ENCODE peak calls at places on chromosomes 16 and 17, in nine cellular contexts. T, O, X, Q, W, E, H, R and F are unnamed samples.

GRCh38 chr17:31444026-31444425 is 52.6 kb downstream of the RAB11FIP4 start:
- DNase-seq in T (no peak), O (no peak), X (peak), Q (no peak), W (no peak), E (no peak), H (no peak), R (no peak), F (no peak)

GRCh38 chr17:57898487-57899311 is 48.9 kb upstream of the MRPS23 start:
- DNase-seq in T (no peak), O (no peak), X (no peak), Q (no peak), W (no peak), E (no peak), H (peak), R (peak), F (peak)

GRCh38 chr17:73365203-73365933 is 53.6 kb upstream of the CDC42EP4 start:
- DNase-seq in T (no peak), O (peak), X (no peak), Q (no peak), W (no peak), E (no peak), H (no peak), R (peak), F (peak)

GRCh38 chr16:526181-527014 is 1.1 kb upstream of the CAPN15 start:
- DNase-seq in T (no peak), O (no peak), X (no peak), Q (peak), W (no peak), E (no peak), H (no peak), R (peak), F (peak)

GRCh38 chr17:49618112-49618611 is 42.5 kb downstream of the NXPH3 start:
- DNase-seq in T (no peak), O (no peak), X (no peak), Q (no peak), W (no peak), E (no peak), H (no peak), R (no peak), F (no peak)

GRCh38 chr17:63997341-63998048 is 656 bp upstream of the PRR29 start:
- DNase-seq in T (no peak), O (peak), X (peak), Q (no peak), W (peak), E (no peak), H (peak), R (peak), F (no peak)

GRCh38 chr17:72463287-72464102 is 342.7 kb downstream of the SOX9 start:
- DNase-seq in T (no peak), O (no peak), X (no peak), Q (no peak), W (no peak), E (no peak), H (no peak), R (no peak), F (no peak)

GRCh38 chr16:20049831-20050230 is 23.9 kb downstream of the GPR139 start:
- DNase-seq in T (no peak), O (no peak), X (no peak), Q (no peak), W (peak), E (no peak), H (no peak), R (no peak), F (no peak)

GRCh38 chr17:72423718-72424117 is 302.9 kb downstream of the SOX9 start:
- DNase-seq in T (no peak), O (no peak), X (no peak), Q (no peak), W (no peak), E (no peak), H (no peak), R (no peak), F (no peak)

GRCh38 chr17:1787301-1787902 is 25.5 kb downstream of the SERPINF1 start:
- DNase-seq in T (peak), O (peak), X (peak), Q (peak), W (no peak), E (no peak), H (peak), R (peak), F (peak)

GRCh38 chr17:60901806-60902205 is 224.2 kb downstream of the BCAS3 start:
- DNase-seq in T (no peak), O (no peak), X (no peak), Q (no peak), W (no peak), E (no peak), H (no peak), R (no peak), F (no peak)

GRCh38 chr17:57867126-57867525 is 17.3 kb upstream of the MRPS23 start:
- DNase-seq in T (no peak), O (no peak), X (no peak), Q (no peak), W (no peak), E (no peak), H (no peak), R (no peak), F (no peak)

GRCh38 chr17:46875849-46876352 is 24.5 kb downstream of the WNT9B start:
- DNase-seq in T (no peak), O (no peak), X (no peak), Q (no peak), W (no peak), E (no peak), H (no peak), R (no peak), F (no peak)

GRCh38 chr16:4140652-4141051 is 24.4 kb upstream of the ADCY9 start:
- DNase-seq in T (no peak), O (no peak), X (no peak), Q (no peak), W (no peak), E (no peak), H (no peak), R (no peak), F (no peak)

GRCh38 chr17:19486351-19487008 is 47.2 kb upstream of the SLC47A1 start:
- DNase-seq in T (no peak), O (no peak), X (no peak), Q (no peak), W (peak), E (no peak), H (no peak), R (no peak), F (no peak)

GRCh38 chr16:30741461-30741914 is 6.7 kb upstream of the PHKG2 start:
- DNase-seq in T (no peak), O (peak), X (peak), Q (no peak), W (peak), E (no peak), H (no peak), R (peak), F (no peak)
- H3K27ac ChIP-seq in T (peak), O (peak), X (no peak), Q (no peak), W (peak), E (peak), H (peak), R (peak), F (peak)

GRCh38 chr17:42565523-42566214 is 1.2 kb upstream of the MLX start:
- DNase-seq in T (no peak), O (no peak), X (no peak), Q (no peak), W (no peak), E (no peak), H (no peak), R (no peak), F (no peak)
- TF ChIP-seq POLR2A in T (no peak), O (no peak), X (no peak), Q (no peak), W (no peak), E (no peak), H (no peak), R (no peak), F (no peak)

DNA sequence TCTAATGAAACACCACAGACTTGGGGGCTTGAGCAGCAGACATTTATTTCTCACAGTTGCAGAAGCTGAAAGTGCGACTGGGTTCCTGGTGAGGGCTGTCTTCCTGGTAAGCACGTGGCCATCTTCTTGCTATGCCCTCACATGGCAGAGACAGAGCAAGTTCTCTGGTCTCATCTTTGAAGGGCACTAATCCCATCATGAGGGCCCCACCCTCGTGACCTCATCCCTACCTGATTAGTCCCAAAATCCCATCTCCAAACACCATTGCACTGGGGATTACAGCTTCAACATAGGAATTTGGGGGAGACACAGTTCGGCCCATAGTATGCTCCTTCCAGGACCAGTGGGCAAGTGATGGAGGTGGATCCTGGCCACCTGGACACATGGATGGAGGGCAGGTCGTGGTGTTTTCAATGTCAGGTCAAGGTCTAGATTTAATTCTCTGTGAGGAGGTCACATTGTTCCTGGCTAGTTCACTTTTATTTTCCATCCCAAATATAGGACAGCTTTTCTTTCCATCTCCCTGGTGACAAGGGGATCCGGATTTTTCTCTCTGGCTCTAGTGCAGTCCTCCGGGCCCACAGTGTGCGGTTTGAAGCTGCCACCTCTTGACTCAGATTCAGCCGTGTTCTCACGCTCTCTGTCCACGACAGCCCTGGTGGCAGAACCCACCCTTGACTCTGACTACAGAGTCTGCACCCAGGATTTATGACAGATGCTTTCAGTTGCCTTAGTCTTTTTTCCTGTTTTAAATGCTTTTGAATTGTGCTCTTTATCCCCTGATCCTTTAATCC is 160.5 kb upstream of the NOL11 start:
- DNase-seq in T (no peak), O (no peak), X (no peak), Q (no peak), W (no peak), E (no peak), H (no peak), R (no peak), F (no peak)
- H3K27ac ChIP-seq in T (no peak), O (no peak), X (no peak), Q (no peak), W (no peak), E (no peak), H (no peak), R (peak), F (peak)

GRCh38 chr17:79840204-79840988 is 1.2 kb upstream of the CBX4 start:
- DNase-seq in T (no peak), O (peak), X (peak), Q (no peak), W (no peak), E (peak), H (no peak), R (peak), F (peak)

GRCh38 chr17:79837888-79838540 is 1.2 kb downstream of the CBX4 start:
- DNase-seq in T (no peak), O (no peak), X (no peak), Q (peak), W (no peak), E (no peak), H (no peak), R (no peak), F (no peak)

GRCh38 chr17:79838541-79839274 is 532 bp downstream of the CBX4 start:
- DNase-seq in T (no peak), O (no peak), X (peak), Q (peak), W (no peak), E (no peak), H (no peak), R (peak), F (no peak)

GRCh38 chr17:79840989-79841286 is 1.7 kb upstream of the CBX4 start:
- DNase-seq in T (no peak), O (no peak), X (no peak), Q (no peak), W (no peak), E (no peak), H (no peak), R (no peak), F (no peak)

DNA sequence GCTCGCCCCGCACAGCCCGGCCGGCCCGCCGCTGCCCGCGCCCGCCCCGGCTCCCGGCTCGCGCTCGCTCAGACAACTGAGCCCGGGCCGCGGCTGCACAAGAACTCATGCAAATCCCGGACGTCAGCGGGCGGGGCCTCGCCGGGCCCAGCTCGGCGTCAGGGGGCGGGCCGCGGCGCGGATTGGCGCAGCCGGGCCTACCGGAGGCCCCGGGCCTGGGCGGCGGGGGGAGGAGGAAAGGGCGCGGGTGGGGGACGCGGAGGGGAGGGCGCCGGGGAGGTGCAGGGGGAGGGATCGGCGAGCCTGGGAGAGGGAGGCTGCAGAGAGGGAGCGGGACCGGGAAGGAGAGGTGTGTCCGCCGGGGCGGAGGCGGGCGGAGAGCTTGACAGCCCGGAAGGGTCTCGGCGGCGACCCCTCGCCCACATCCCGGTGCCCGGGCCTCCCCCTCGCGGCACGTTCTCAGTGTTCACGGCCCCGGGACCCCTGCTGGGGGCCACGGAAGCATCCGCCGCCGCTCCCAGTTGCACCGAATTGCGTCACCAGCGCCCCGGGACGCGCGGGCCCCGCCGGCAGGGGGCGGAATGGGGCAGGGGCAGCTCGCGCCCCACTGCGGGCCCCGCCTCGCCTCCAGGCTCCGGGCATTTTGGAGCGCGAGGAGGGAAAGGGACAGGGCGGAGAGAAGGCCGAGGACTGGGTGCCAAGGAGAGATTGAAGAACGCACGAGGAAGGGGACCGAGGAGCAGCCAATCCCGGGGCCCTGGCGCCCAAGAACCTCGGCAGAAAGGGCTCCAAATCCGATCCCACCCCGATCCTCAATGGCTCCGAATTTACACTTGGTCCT is at the start of gene CBX4:
- DNase-seq in T (peak), O (peak), X (peak), Q (peak), W (peak), E (peak), H (peak), R (peak), F (peak)
- TF ChIP-seq POLR2A in T (peak), O (peak), X (peak), Q (peak), W (peak), E (peak), H (no peak), R (peak), F (peak)

GRCh38 chr17:39791296-39791992 is 53.7 kb downstream of the GRB7 start:
- DNase-seq in T (no peak), O (no peak), X (no peak), Q (no peak), W (no peak), E (no peak), H (no peak), R (no peak), F (no peak)
- H3K27ac ChIP-seq in T (no peak), O (no peak), X (no peak), Q (no peak), W (no peak), E (no peak), H (no peak), R (no peak), F (no peak)

DNA sequence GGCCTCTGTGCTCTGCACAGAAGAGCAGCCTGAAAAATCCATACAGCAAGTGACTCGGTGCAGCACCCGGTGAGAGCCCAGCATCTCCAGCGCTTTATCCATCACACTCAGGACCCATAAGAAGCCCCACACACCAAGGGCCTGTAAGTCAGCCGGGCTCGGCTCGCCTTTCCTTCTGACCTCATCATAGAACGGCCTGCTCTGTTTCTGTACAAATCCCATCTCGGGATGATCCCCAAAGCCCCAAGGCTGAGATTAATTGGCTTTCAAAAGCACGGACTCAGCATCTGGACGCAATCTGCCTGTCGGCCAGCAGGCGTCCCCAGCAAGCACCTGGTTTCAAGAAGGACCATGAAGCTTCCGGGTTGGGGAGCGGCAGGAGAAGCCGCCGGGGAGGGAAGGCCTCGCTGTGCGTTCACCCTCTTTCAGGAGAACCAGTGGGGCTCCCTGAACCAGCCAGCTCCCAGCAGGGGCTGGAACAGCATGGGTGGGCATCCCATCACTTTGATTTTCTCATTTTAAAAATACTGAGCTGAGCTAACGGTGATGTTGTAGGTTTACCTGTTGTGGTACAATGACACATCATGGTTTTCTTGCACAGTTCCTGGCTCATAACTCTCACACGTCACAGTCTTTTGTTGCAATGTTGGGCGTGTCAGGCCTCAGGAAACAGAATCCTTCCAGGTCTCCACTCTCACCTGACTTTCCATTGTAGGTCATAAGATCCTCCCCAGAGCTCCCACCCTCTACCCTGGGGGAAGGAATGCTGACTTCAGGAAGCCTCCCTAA is 6.7 kb downstream of the CCDC57 start:
- DNase-seq in T (peak), O (peak), X (peak), Q (peak), W (peak), E (peak), H (peak), R (peak), F (peak)
- TF ChIP-seq POLR2A in T (no peak), O (peak), X (peak), Q (peak), W (no peak), E (peak), H (no peak), R (peak), F (no peak)